ENCODE peak calls at places on chromosomes 3 and 15, in four cellular contexts. One of them, this sample, is unnamed.

GRCh38 chr15:38193496-38193895 is 59.1 kb upstream of the SPRED1 start:
- DNase-seq in PC-9: no peak
- DNase-seq in naive thymus-derived CD4-positive, alpha-beta T cell: no peak
- DNase-seq in body of pancreas: no peak
- DNase-seq in this sample: no peak

GRCh38 chr15:101003076-101003475 is 83.9 kb downstream of the LRRK1 start:
- DNase-seq in PC-9: no peak
- DNase-seq in naive thymus-derived CD4-positive, alpha-beta T cell: no peak
- DNase-seq in body of pancreas: no peak
- DNase-seq in this sample: no peak

GRCh38 chr3:53836084-53836872 is 9.9 kb downstream of the CHDH start:
- DNase-seq in PC-9: no peak
- DNase-seq in naive thymus-derived CD4-positive, alpha-beta T cell: no peak
- DNase-seq in body of pancreas: no peak
- DNase-seq in this sample: no peak

GRCh38 chr15:23565395-23566069 is at the start of gene MKRN3:
- DNase-seq in PC-9: peak; percentile 84
- DNase-seq in naive thymus-derived CD4-positive, alpha-beta T cell: peak; percentile 54
- DNase-seq in body of pancreas: no peak
- DNase-seq in this sample: no peak

GRCh38 chr3:62724503-62724902 is 150.7 kb downstream of the CADPS start:
- DNase-seq in PC-9: no peak
- DNase-seq in naive thymus-derived CD4-positive, alpha-beta T cell: no peak
- DNase-seq in body of pancreas: no peak
- DNase-seq in this sample: no peak

GRCh38 chr3:185823280-185824044 is 1.4 kb downstream of the IGF2BP2 start:
- DNase-seq in PC-9: peak; percentile 53
- DNase-seq in naive thymus-derived CD4-positive, alpha-beta T cell: peak; percentile 14
- DNase-seq in body of pancreas: peak; percentile 60
- DNase-seq in this sample: no peak

GRCh38 chr3:148646126-148646660 is 51.5 kb upstream of the AGTR1 start:
- DNase-seq in PC-9: no peak
- DNase-seq in naive thymus-derived CD4-positive, alpha-beta T cell: no peak
- DNase-seq in body of pancreas: no peak
- DNase-seq in this sample: no peak

GRCh38 chr3:50341996-50342732 is 1.5 kb upstream of the RASSF1 start:
- DNase-seq in PC-9: no peak
- DNase-seq in naive thymus-derived CD4-positive, alpha-beta T cell: no peak
- DNase-seq in body of pancreas: no peak
- DNase-seq in this sample: no peak

GRCh38 chr3:141798455-141798854 is 35.2 kb downstream of the GRK7 start:
- DNase-seq in PC-9: no peak
- DNase-seq in naive thymus-derived CD4-positive, alpha-beta T cell: no peak
- DNase-seq in body of pancreas: peak; percentile 42
- DNase-seq in this sample: no peak

GRCh38 chr15:66845266-66845785 is 143.3 kb downstream of the SMAD6 start:
- DNase-seq in PC-9: no peak
- DNase-seq in naive thymus-derived CD4-positive, alpha-beta T cell: no peak
- DNase-seq in body of pancreas: no peak
- DNase-seq in this sample: no peak

GRCh38 chr3:49454457-49454856 is 15.6 kb upstream of the DAG1 start:
- DNase-seq in PC-9: peak; percentile 75
- DNase-seq in naive thymus-derived CD4-positive, alpha-beta T cell: no peak
- DNase-seq in body of pancreas: peak; percentile 78
- DNase-seq in this sample: peak; percentile 42

GRCh38 chr3:23203651-23204111 is 554 bp downstream of the UBE2E2 start:
- DNase-seq in PC-9: no peak
- DNase-seq in naive thymus-derived CD4-positive, alpha-beta T cell: peak; percentile 16
- DNase-seq in body of pancreas: peak; percentile 12
- DNase-seq in this sample: peak; percentile 18

GRCh38 chr3:111845996-111846395 is 13.1 kb upstream of the PHLDB2 start:
- DNase-seq in PC-9: no peak
- DNase-seq in naive thymus-derived CD4-positive, alpha-beta T cell: no peak
- DNase-seq in body of pancreas: no peak
- DNase-seq in this sample: no peak

GRCh38 chr15:69757186-69757585 is 304.6 kb downstream of the RPLP1 start:
- DNase-seq in PC-9: no peak
- DNase-seq in naive thymus-derived CD4-positive, alpha-beta T cell: no peak
- DNase-seq in body of pancreas: no peak
- DNase-seq in this sample: no peak

GRCh38 chr3:110318108-110318507 is 753.5 kb upstream of the NECTIN3 start:
- DNase-seq in PC-9: no peak
- DNase-seq in naive thymus-derived CD4-positive, alpha-beta T cell: no peak
- DNase-seq in body of pancreas: no peak
- DNase-seq in this sample: no peak

GRCh38 chr15:100721758-100722550 is 119.6 kb downstream of the ASB7 start:
- DNase-seq in PC-9: peak; percentile 87
- DNase-seq in naive thymus-derived CD4-positive, alpha-beta T cell: no peak
- DNase-seq in body of pancreas: peak; percentile 85
- DNase-seq in this sample: no peak

GRCh38 chr3:147987549-147987948 is 578.4 kb downstream of the ZIC1 start:
- DNase-seq in PC-9: no peak
- DNase-seq in naive thymus-derived CD4-positive, alpha-beta T cell: no peak
- DNase-seq in body of pancreas: no peak
- DNase-seq in this sample: no peak

GRCh38 chr15:64525828-64526530 is 65.6 kb downstream of the ZNF609 start:
- DNase-seq in PC-9: no peak
- DNase-seq in naive thymus-derived CD4-positive, alpha-beta T cell: no peak
- DNase-seq in body of pancreas: no peak
- DNase-seq in this sample: no peak

GRCh38 chr3:31699309-31699953 is 166.7 kb downstream of the STT3B start:
- DNase-seq in PC-9: peak; percentile 9
- DNase-seq in naive thymus-derived CD4-positive, alpha-beta T cell: no peak
- DNase-seq in body of pancreas: no peak
- DNase-seq in this sample: no peak

GRCh38 chr3:141448606-141449216 is 38.1 kb upstream of the RASA2 start:
- DNase-seq in PC-9: no peak
- DNase-seq in naive thymus-derived CD4-positive, alpha-beta T cell: no peak
- DNase-seq in body of pancreas: no peak
- DNase-seq in this sample: no peak

GRCh38 chr3:169478566-169479313 is 184.8 kb downstream of the MECOM start:
- DNase-seq in PC-9: no peak
- DNase-seq in naive thymus-derived CD4-positive, alpha-beta T cell: no peak
- DNase-seq in body of pancreas: no peak
- DNase-seq in this sample: no peak

GRCh38 chr15:40061212-40061901 is 22.4 kb upstream of the SRP14 start:
- DNase-seq in PC-9: no peak
- DNase-seq in naive thymus-derived CD4-positive, alpha-beta T cell: no peak
- DNase-seq in body of pancreas: no peak
- DNase-seq in this sample: no peak

GRCh38 chr3:146814601-146815315 is 209.6 kb upstream of the PLSCR5 start:
- DNase-seq in PC-9: no peak
- DNase-seq in naive thymus-derived CD4-positive, alpha-beta T cell: no peak
- DNase-seq in body of pancreas: no peak
- DNase-seq in this sample: no peak
- H3K4me3 ChIP-seq in PC-9: no peak overlapping the region
- H3K4me3 ChIP-seq in naive thymus-derived CD4-positive, alpha-beta T cell: no peak overlapping the region
- H3K4me3 ChIP-seq in body of pancreas: no peak overlapping the region
- H3K4me3 ChIP-seq in this sample: no peak overlapping the region

DNA sequence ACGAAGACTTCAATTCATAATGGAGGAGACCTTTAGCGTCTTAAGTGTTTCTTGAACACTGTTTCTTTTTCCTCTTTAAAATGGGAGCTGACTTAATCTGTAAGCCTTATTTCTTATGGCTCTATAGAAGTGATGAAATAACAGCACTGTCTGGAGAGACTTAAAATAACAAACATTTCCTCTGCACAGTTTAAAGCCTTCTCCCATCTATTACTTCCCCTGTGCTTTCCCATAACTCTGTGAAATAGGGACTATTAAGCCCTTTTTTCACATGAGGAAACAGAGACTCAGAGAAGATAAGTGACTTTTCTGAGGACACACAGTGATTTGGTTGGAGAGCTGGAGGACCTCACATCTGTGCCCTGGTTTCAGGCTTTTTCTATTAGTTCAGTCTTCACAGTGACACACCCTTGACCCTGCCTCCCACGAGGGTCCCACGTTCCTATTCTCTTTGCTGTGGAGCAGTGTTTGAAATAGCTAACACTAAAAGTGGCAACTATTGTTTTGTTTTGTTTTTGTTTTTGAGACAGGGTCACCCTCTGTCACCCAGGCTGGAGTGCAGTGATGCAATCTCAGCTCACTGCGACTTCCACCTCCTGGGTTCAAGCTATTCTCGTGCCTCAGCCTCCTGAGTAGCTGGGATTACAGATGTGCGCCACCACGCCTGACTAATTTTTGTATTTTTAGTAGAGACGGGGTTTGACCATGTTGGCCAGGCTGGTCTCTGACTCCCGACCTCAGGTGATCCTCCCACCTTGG is 82.9 kb downstream of the ST6GAL1 start:
- DNase-seq in PC-9: no peak
- DNase-seq in naive thymus-derived CD4-positive, alpha-beta T cell: no peak
- DNase-seq in body of pancreas: no peak
- DNase-seq in this sample: no peak
- H3K4me1 ChIP-seq in PC-9: peaks cover 9% of the 10 kb centered on the region
- H3K4me1 ChIP-seq in naive thymus-derived CD4-positive, alpha-beta T cell: peaks cover 16% of the 10 kb centered on the region
- H3K4me1 ChIP-seq in body of pancreas: no peaks in the 10 kb centered on the region
- H3K4me1 ChIP-seq in this sample: no peaks in the 10 kb centered on the region

DNA sequence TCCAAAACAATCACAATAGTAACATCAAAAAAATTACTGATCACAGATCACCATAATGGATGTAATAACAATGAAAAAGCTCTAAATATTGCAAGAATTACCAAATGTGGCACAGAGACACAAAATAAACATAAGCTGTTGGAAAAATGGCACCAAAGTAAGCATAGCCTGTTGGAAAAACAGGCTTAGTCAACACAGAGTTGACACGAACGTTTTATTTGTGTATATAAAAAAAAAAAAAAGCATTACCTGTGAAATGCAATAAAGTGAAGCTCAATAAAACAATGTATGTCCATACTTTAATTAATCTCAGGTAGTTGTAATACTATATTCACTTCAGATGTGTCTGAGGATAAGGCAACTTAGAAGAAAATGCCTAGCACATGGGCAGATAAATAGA is 77.1 kb downstream of the NR1I2 start:
- DNase-seq in PC-9: no peak
- DNase-seq in naive thymus-derived CD4-positive, alpha-beta T cell: no peak
- DNase-seq in body of pancreas: no peak
- DNase-seq in this sample: no peak
- H3K36me3 ChIP-seq in PC-9: peaks cover 28% of the 10 kb centered on the region
- H3K36me3 ChIP-seq in naive thymus-derived CD4-positive, alpha-beta T cell: peaks cover 9% of the 10 kb centered on the region
- H3K36me3 ChIP-seq in body of pancreas: peaks cover 9% of the 10 kb centered on the region
- H3K36me3 ChIP-seq in this sample: peaks cover 10% of the 10 kb centered on the region

GRCh38 chr3:32820430-32820829 is 2.6 kb downstream of the TRIM71 start:
- DNase-seq in PC-9: no peak
- DNase-seq in naive thymus-derived CD4-positive, alpha-beta T cell: no peak
- DNase-seq in body of pancreas: no peak
- DNase-seq in this sample: no peak
- H3K4me3 ChIP-seq in PC-9: no peak overlapping the region
- H3K4me3 ChIP-seq in naive thymus-derived CD4-positive, alpha-beta T cell: no peak overlapping the region
- H3K4me3 ChIP-seq in body of pancreas: no peak overlapping the region
- H3K4me3 ChIP-seq in this sample: peak overlapping the region; percentile 66

GRCh38 chr15:98673133-98673532 is 24.8 kb downstream of the IGF1R start:
- DNase-seq in PC-9: no peak
- DNase-seq in naive thymus-derived CD4-positive, alpha-beta T cell: no peak
- DNase-seq in body of pancreas: no peak
- DNase-seq in this sample: no peak
- H3K4me1 ChIP-seq in PC-9: peaks cover 33% of the 10 kb centered on the region
- H3K4me1 ChIP-seq in naive thymus-derived CD4-positive, alpha-beta T cell: no peaks in the 10 kb centered on the region
- H3K4me1 ChIP-seq in body of pancreas: peaks cover 71% of the 10 kb centered on the region
- H3K4me1 ChIP-seq in this sample: peaks cover 41% of the 10 kb centered on the region

GRCh38 chr15:65559941-65560340 is 29.7 kb downstream of the HACD3 start:
- DNase-seq in PC-9: no peak
- DNase-seq in naive thymus-derived CD4-positive, alpha-beta T cell: no peak
- DNase-seq in body of pancreas: no peak
- DNase-seq in this sample: no peak
- H3K36me3 ChIP-seq in PC-9: no peaks in the 10 kb centered on the region
- H3K36me3 ChIP-seq in naive thymus-derived CD4-positive, alpha-beta T cell: peaks cover 8% of the 10 kb centered on the region
- H3K36me3 ChIP-seq in body of pancreas: no peaks in the 10 kb centered on the region
- H3K36me3 ChIP-seq in this sample: peaks cover 91% of the 10 kb centered on the region

GRCh38 chr15:45133561-45133920 is 3.7 kb downstream of the DUOX1 start:
- DNase-seq in PC-9: no peak
- DNase-seq in naive thymus-derived CD4-positive, alpha-beta T cell: no peak
- DNase-seq in body of pancreas: no peak
- DNase-seq in this sample: no peak

GRCh38 chr15:45136378-45136764 is 6.6 kb downstream of the DUOX1 start:
- DNase-seq in PC-9: no peak
- DNase-seq in naive thymus-derived CD4-positive, alpha-beta T cell: no peak
- DNase-seq in body of pancreas: no peak
- DNase-seq in this sample: no peak

GRCh38 chr15:45134046-45134445 is 4.3 kb downstream of the DUOX1 start:
- DNase-seq in PC-9: no peak
- DNase-seq in naive thymus-derived CD4-positive, alpha-beta T cell: no peak
- DNase-seq in body of pancreas: no peak
- DNase-seq in this sample: no peak

GRCh38 chr15:45132844-45133560 is 3.2 kb downstream of the DUOX1 start:
- DNase-seq in PC-9: no peak
- DNase-seq in naive thymus-derived CD4-positive, alpha-beta T cell: no peak
- DNase-seq in body of pancreas: no peak
- DNase-seq in this sample: no peak

DNA sequence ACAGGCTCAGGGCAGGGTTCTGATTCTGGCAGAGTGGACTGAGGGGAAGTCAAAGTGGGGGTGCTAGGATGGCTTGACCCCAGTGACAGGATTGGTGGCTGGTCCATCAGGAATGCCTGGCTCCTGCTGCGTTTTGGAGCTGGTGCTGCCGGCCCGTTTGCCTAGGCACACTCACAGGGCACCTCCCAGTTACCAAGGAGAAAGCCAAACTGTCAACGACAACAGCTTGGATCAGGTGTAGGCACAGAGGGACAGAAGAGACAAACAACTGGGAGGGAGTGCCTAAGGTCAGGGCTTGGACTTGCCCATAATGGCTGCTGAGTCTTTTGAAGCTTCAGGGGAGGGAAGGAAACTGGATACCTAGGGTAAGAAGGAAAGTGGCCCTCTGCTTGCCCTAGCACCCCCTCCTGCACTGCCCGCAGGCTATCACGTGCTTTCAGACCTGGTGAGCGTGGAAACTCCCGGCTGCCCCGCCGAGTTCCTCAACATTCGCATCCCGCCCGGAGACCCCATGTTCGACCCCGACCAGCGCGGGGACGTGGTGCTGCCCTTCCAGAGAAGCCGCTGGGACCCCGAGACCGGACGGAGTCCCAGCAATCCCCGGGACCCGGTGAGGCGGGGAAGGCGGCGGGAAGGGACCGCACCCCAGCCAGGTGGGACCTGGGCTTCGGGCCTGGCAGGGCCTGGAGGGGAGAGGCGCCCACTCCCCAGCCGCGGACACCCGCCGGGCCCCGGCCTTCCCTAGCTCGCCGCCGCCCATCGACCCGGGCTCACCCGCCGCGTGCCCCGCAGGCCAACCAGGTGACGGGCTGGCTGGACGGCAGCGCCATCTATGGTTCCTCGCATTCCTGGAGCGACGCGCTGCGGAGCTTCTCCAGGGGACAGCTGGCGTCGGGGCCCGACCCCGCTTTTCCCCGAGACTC is 5.1 kb downstream of the DUOX1 start:
- DNase-seq in PC-9: no peak
- DNase-seq in naive thymus-derived CD4-positive, alpha-beta T cell: no peak
- DNase-seq in body of pancreas: peak; percentile 60
- DNase-seq in this sample: no peak
- H3K4me3 ChIP-seq in PC-9: no peak overlapping the region
- H3K4me3 ChIP-seq in naive thymus-derived CD4-positive, alpha-beta T cell: no peak overlapping the region
- H3K4me3 ChIP-seq in body of pancreas: no peak overlapping the region
- H3K4me3 ChIP-seq in this sample: no peak overlapping the region